ENCODE peak calls at places on chromosomes 16 and 17, in six cellular contexts. W is AG09309, E is mammary epithelial cell, B is progenitor cell of endocrine pancreas, P is uterus, Z is neural crest cell. H is an unnamed sample.

GRCh38 chr16:62249069-62249468 is 212.8 kb upstream of the CDH8 start:
- DNase-seq in W (no peak), E (no peak), B (no peak), P (no peak), Z (no peak), H (no peak)

GRCh38 chr16:66378739-66379570 is 12.5 kb downstream of the CDH5 start:
- DNase-seq in W (no peak), E (no peak), B (no peak), P (no peak), Z (no peak), H (no peak)

GRCh38 chr16:8402981-8403853 is 187.1 kb downstream of the TMEM114 start:
- DNase-seq in W (no peak), E (no peak), B (no peak), P (no peak), Z (no peak), H (no peak)

GRCh38 chr16:17018715-17019014 is 452.1 kb downstream of the XYLT1 start:
- DNase-seq in W (no peak), E (no peak), B (no peak), P (no peak), Z (no peak), H (no peak)

GRCh38 chr17:79627766-79628690 is 17.2 kb upstream of the RBFOX3 start:
- DNase-seq in W (no peak), E (no peak), B (peak), P (peak), Z (no peak), H (peak)

GRCh38 chr16:1335996-1336395 is 2.6 kb downstream of the BAIAP3 start:
- DNase-seq in W (no peak), E (no peak), B (no peak), P (no peak), Z (peak), H (no peak)

GRCh38 chr17:60102632-60103047 is 23.9 kb upstream of the HEATR6 start:
- DNase-seq in W (no peak), E (no peak), B (no peak), P (no peak), Z (no peak), H (peak)

GRCh38 chr16:23941963-23942564 is 106.3 kb downstream of the PRKCB start:
- DNase-seq in W (no peak), E (no peak), B (no peak), P (no peak), Z (no peak), H (no peak)

GRCh38 chr17:77685881-77686486 is 272.5 kb upstream of the TNRC6C start:
- DNase-seq in W (no peak), E (no peak), B (no peak), P (no peak), Z (no peak), H (no peak)

GRCh38 chr16:67169011-67169451 is 1.3 kb upstream of the NOL3 start:
- DNase-seq in W (no peak), E (no peak), B (no peak), P (no peak), Z (no peak), H (no peak)

GRCh38 chr17:58191259-58191896 is 1.1 kb upstream of the EPX start:
- DNase-seq in W (no peak), E (no peak), B (no peak), P (no peak), Z (no peak), H (no peak)

GRCh38 chr16:57305159-57305811 is 20.8 kb upstream of the PLLP start:
- DNase-seq in W (no peak), E (no peak), B (no peak), P (peak), Z (no peak), H (no peak)

GRCh38 chr16:22330326-22330725 is 33.1 kb downstream of the POLR3E start:
- DNase-seq in W (no peak), E (no peak), B (no peak), P (no peak), Z (no peak), H (no peak)

GRCh38 chr17:2996938-2997670 is 66.3 kb downstream of the OR1D5 start:
- DNase-seq in W (no peak), E (no peak), B (no peak), P (no peak), Z (no peak), H (no peak)

GRCh38 chr16:50858376-50858775 is 116.5 kb downstream of the CYLD start:
- DNase-seq in W (no peak), E (no peak), B (no peak), P (no peak), Z (no peak), H (no peak)

GRCh38 chr16:29844575-29845331 is 18.3 kb downstream of the CDIPT start:
- DNase-seq in W (no peak), E (no peak), B (no peak), P (peak), Z (no peak), H (no peak)

GRCh38 chr16:57208926-57209325 is 22.8 kb downstream of the RSPRY1 start:
- DNase-seq in W (no peak), E (no peak), B (no peak), P (no peak), Z (no peak), H (no peak)

GRCh38 chr16:82016268-82016667 is 5.0 kb upstream of the SDR42E1 start:
- DNase-seq in W (no peak), E (peak), B (no peak), P (no peak), Z (no peak), H (no peak)

GRCh38 chr16:15509593-15510520 is 75.5 kb downstream of the BMERB1 start:
- DNase-seq in W (no peak), E (no peak), B (no peak), P (no peak), Z (no peak), H (no peak)

GRCh38 chr16:67277999-67278772 is 1.1 kb upstream of the PLEKHG4 start:
- DNase-seq in W (peak), E (peak), B (no peak), P (no peak), Z (no peak), H (no peak)

GRCh38 chr17:77320046-77320445 is 179.3 kb downstream of the SEC14L1 start:
- DNase-seq in W (no peak), E (peak), B (no peak), P (peak), Z (no peak), H (no peak)

GRCh38 chr16:1245452-1246005 is 5.0 kb downstream of the TPSAB1 start:
- DNase-seq in W (no peak), E (no peak), B (no peak), P (no peak), Z (no peak), H (peak)

GRCh38 chr17:44543905-44544523 is 13.3 kb upstream of the FZD2 start:
- DNase-seq in W (no peak), E (no peak), B (no peak), P (no peak), Z (no peak), H (no peak)

GRCh38 chr16:84700518-84701277 is 898 bp downstream of the USP10 start:
- DNase-seq in W (no peak), E (peak), B (no peak), P (no peak), Z (no peak), H (no peak)

GRCh38 chr17:73953206-73954033 is 250.1 kb upstream of the RPL38 start:
- DNase-seq in W (no peak), E (no peak), B (no peak), P (no peak), Z (no peak), H (no peak)

GRCh38 chr17:57622886-57623433 is 122.1 kb downstream of the CCDC182 start:
- DNase-seq in W (peak), E (peak), B (no peak), P (no peak), Z (no peak), H (no peak)

GRCh38 chr17:40646791-40647548 is 648 bp downstream of the SMARCE1 start:
- DNase-seq in W (peak), E (peak), B (no peak), P (no peak), Z (peak), H (peak)

GRCh38 chr17:60426596-60426995 is 4.3 kb downstream of the CHCT1 start:
- DNase-seq in W (no peak), E (no peak), B (no peak), P (no peak), Z (no peak), H (no peak)

GRCh38 chr17:62193297-62193696 is 128.2 kb upstream of the MED13 start:
- DNase-seq in W (no peak), E (no peak), B (no peak), P (no peak), Z (no peak), H (no peak)

GRCh38 chr17:4186244-4186920 is 43.4 kb downstream of the CYB5D2 start:
- DNase-seq in W (no peak), E (no peak), B (no peak), P (peak), Z (no peak), H (no peak)

GRCh38 chr17:55416000-55416399 is 5.6 kb downstream of the MMD start:
- DNase-seq in W (no peak), E (no peak), B (no peak), P (no peak), Z (no peak), H (no peak)

GRCh38 chr16:21598676-21599157 is 660 bp upstream of the METTL9 start:
- DNase-seq in W (no peak), E (peak), B (no peak), P (no peak), Z (peak), H (no peak)

GRCh38 chr16:31706318-31706717 is 167.3 kb upstream of the ZNF267 start:
- DNase-seq in W (no peak), E (no peak), B (no peak), P (no peak), Z (no peak), H (no peak)

GRCh38 chr17:71959129-71959528 is 161.7 kb upstream of the SOX9 start:
- DNase-seq in W (no peak), E (no peak), B (no peak), P (no peak), Z (no peak), H (no peak)
- TF ChIP-seq CTCF in W (peak), E (peak), B (peak), P (no peak), Z (peak), H (no peak)

DNA sequence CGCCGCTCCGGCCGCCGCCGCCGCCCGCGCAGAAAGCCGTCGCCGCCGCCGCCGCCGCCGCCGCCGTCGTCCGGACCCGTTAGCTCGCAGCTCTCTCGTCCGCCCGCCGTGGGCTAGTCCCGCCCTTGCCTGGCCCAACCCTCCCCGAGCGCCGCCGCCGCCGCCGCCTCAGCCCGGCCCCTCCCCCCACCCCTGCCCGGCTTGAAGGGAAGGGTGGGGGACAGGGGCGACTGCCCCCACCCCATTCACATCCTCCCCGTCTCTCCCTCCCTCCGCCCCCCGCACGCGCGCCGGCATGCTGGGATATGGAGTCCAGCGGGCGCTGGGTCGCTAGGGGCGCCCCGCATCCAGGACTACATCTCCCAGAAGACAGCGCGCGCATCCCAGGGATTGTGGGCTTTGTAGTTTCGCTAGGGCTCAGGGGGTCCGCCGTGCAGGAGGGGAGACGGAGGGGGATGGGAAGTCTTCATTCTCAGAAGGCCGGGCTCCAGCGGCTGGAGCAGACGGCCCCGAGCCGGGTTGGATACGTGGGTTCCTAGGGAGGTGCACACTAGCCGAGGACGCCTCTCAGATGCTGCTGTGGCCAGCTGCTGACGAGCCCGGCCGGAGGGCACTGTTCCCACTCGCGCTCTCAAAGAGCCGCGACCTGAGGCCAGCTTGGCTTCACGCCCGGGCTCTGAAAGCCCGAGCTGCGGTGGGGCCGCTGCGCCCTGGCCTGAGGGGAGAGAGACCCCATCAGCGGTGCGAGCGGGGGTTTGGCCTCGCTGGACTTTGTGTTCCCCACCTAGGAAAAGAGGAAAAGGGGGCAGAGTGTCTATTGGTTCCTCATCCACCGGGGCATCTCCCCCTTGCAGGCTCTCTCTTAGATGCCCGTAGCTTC is at the start of gene ST3GAL2:
- DNase-seq in W (peak), E (peak), B (peak), P (peak), Z (peak), H (peak)
- TF ChIP-seq CTCF in W (peak), E (no peak), B (no peak), P (no peak), Z (no peak), H (peak)

GRCh38 chr17:75856062-75856681 is 1.0 kb upstream of the WBP2 start:
- DNase-seq in W (no peak), E (no peak), B (no peak), P (no peak), Z (peak), H (no peak)
- TF ChIP-seq CTCF in W (peak), E (peak), B (peak), P (no peak), Z (no peak), H (peak)

GRCh38 chr17:65418622-65419021 is 142.8 kb downstream of the AXIN2 start:
- DNase-seq in W (no peak), E (no peak), B (no peak), P (no peak), Z (no peak), H (no peak)
- TF ChIP-seq CTCF in W (peak), E (no peak), B (no peak), P (no peak), Z (no peak), H (no peak)

GRCh38 chr16:87927195-87927562 is 9.2 kb downstream of the CA5A start:
- DNase-seq in W (no peak), E (no peak), B (no peak), P (no peak), Z (no peak), H (no peak)
- TF ChIP-seq CTCF in W (no peak), E (no peak), B (peak), P (no peak), Z (no peak), H (no peak)

GRCh38 chr16:55621771-55622170 is 34.0 kb upstream of the SLC6A2 start:
- DNase-seq in W (no peak), E (no peak), B (no peak), P (no peak), Z (no peak), H (no peak)

GRCh38 chr16:55622302-55622701 is 33.5 kb upstream of the SLC6A2 start:
- DNase-seq in W (no peak), E (no peak), B (no peak), P (no peak), Z (no peak), H (no peak)

GRCh38 chr16:55624696-55625095 is 31.1 kb upstream of the SLC6A2 start:
- DNase-seq in W (no peak), E (no peak), B (no peak), P (no peak), Z (no peak), H (no peak)

GRCh38 chr16:55623640-55624039 is 32.1 kb upstream of the SLC6A2 start:
- DNase-seq in W (no peak), E (no peak), B (no peak), P (no peak), Z (no peak), H (no peak)

DNA sequence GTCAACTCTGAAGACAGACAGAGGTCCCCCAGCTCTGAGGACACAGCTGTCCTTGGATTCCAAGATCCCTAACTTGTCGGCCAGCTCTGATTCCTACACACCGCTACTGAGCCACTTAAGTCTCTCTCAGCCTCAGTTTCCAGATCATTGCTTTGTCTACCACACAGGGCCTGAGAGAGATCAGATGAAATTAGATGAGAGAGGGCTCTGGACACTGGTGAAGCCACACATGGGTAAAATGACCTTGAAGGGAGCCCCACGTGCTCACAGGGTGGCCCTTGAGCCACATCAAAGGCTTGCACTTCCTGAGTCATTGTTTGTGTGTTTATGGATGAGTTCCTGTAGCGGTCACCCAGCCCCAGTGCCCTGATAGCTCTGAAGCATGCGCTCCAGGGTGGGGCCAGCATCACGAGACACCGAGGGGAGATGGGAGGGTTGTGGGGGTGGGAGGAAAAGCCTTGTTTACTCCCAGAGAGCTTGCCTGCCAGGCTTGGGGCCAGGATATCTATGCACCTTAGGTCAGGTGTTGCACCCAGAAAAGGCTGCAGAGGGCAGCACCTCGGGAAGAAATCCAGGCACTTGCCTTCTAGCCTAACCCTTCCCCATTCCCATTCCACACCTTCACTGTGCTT is 32.7 kb upstream of the SLC6A2 start:
- DNase-seq in W (no peak), E (peak), B (no peak), P (no peak), Z (no peak), H (no peak)
- TF ChIP-seq CTCF in W (peak), E (peak), B (peak), P (no peak), Z (peak), H (no peak)

GRCh38 chr17:82257473-82257872 is 16.0 kb downstream of the CSNK1D start:
- DNase-seq in W (no peak), E (peak), B (no peak), P (peak), Z (peak), H (no peak)
- TF ChIP-seq CTCF in W (no peak), E (no peak), B (no peak), P (no peak), Z (no peak), H (no peak)

DNA sequence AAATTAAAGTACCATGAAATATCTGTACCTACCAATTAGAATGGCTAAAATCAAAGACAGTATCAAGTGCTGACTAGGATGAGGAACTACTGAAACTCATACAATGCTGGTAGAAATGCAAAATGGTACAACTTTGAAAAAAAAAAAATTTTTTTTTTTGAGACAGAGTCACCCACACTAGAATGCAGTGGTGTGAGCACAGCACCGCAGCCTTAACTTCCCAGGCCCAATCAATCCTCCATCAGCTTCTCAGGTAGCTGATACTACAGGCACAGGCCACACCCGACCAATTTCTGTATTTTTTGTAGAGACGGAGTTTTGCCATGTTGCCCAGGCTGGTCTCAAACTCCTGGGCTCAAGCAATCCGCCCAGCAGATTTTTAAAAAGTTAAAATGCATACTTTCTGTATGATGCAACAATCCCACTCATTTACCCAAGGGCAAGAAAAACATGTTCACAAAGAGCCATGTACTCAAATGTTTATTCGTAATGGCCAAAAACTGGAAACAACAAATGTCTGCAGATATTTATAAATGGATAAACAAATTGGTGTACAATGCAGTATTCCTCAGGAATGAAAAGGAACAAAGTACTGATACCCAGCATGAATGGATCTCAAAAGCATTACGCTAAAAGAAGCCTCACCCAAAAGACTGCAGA is 8.7 kb downstream of the SMURF2 start:
- DNase-seq in W (no peak), E (peak), B (no peak), P (no peak), Z (no peak), H (no peak)
- TF ChIP-seq CTCF in W (no peak), E (no peak), B (no peak), P (no peak), Z (no peak), H (no peak)